ENCODE peak calls at places on chromosome 2, in nine cellular contexts. B is astrocyte of the cerebellum; J is naive B cell; P is GF-D8; C is AG09309; U is GM12865; N is activated naive CD8-positive, alpha-beta T cell treated with anti-CD3 and anti-CD28 coated beads for 36 hours; R is GM10248; H is cardiac fibroblast. D is an unnamed sample.

GRCh38 chr2:10234013-10234306 is 68.7 kb upstream of the HPCAL1 start:
- DNase-seq in H (no peak), P (no peak), B (no peak), R (no peak), J (no peak), N (no peak), U (no peak), C (no peak), D (no peak)

GRCh38 chr2:196729418-196729817 is 70.1 kb downstream of the GTF3C3 start:
- DNase-seq in R (no peak), U (no peak), N (no peak), P (no peak), B (no peak), C (no peak), H (no peak), J (no peak), D (no peak)

GRCh38 chr2:63903003-63903402 is 61.3 kb downstream of the UGP2 start:
- DNase-seq in N (no peak), P (no peak), B (no peak), H (peak), R (peak), J (peak), C (no peak), U (peak), D (no peak)

GRCh38 chr2:15043336-15044058 is 411.0 kb downstream of the LRATD1 start:
- DNase-seq in H (no peak), N (no peak), B (no peak), U (no peak), C (no peak), P (no peak), R (no peak), J (no peak), D (no peak)

GRCh38 chr2:228999326-228999725 is 271.8 kb downstream of the PID1 start:
- DNase-seq in R (no peak), H (no peak), B (no peak), N (no peak), U (no peak), P (no peak), C (no peak), J (no peak), D (no peak)

GRCh38 chr2:241759091-241759807 is 17.4 kb upstream of the GAL3ST2 start:
- DNase-seq in J (no peak), C (no peak), U (no peak), H (no peak), B (no peak), P (no peak), R (no peak), N (no peak), D (no peak)

GRCh38 chr2:196330645-196331044 is 159.3 kb upstream of the STK17B start:
- DNase-seq in N (no peak), J (no peak), C (no peak), P (no peak), B (no peak), U (no peak), R (no peak), H (no peak), D (no peak)

GRCh38 chr2:74877781-74878433 is 44.0 kb downstream of the HK2 start:
- DNase-seq in U (no peak), B (no peak), H (no peak), N (no peak), C (no peak), J (no peak), R (no peak), P (no peak), D (no peak)

GRCh38 chr2:17813742-17814458 is 2.4 kb upstream of the MSGN1 start:
- DNase-seq in B (no peak), C (no peak), J (peak), U (peak), N (no peak), P (no peak), H (peak), R (peak), D (peak)

GRCh38 chr2:26072925-26073768 is 39.3 kb downstream of the RAB10 start:
- DNase-seq in P (no peak), J (no peak), N (no peak), U (no peak), H (peak), R (no peak), C (no peak), B (no peak), D (no peak)

GRCh38 chr2:80971-81736 is 34.8 kb upstream of the FAM110C start:
- DNase-seq in J (no peak), B (no peak), H (no peak), U (no peak), P (no peak), N (no peak), R (no peak), C (no peak), D (no peak)

D was measured in KBM-7.